ENCODE peak calls at places on chromosomes 16 and 17, in nine cellular contexts. R is epithelial cell of prostate, W is natural killer cell, H is mucosa of gallbladder, M is germinal center, I is GM06990, J is caudate nucleus, V is NCI-H510A, P is EH. Q is an unnamed sample.

GRCh38 chr17:71601894-71602504 is 518.8 kb upstream of the SOX9 start:
- DNase-seq in R (no peak), W (no peak), H (no peak), M (no peak), I (no peak), J (no peak), V (no peak), P (no peak), Q (no peak)

GRCh38 chr16:81515281-81515680 is 70.7 kb downstream of the CMIP start:
- DNase-seq in R (no peak), W (no peak), H (no peak), M (no peak), I (no peak), J (no peak), V (no peak), P (no peak), Q (no peak)

GRCh38 chr16:15523939-15524338 is 89.6 kb downstream of the BMERB1 start:
- DNase-seq in R (no peak), W (no peak), H (no peak), M (no peak), I (no peak), J (no peak), V (no peak), P (peak), Q (no peak)

GRCh38 chr16:55256412-55257016 is 67.5 kb upstream of the IRX6 start:
- DNase-seq in R (no peak), W (no peak), H (no peak), M (no peak), I (no peak), J (no peak), V (no peak), P (no peak), Q (no peak)

GRCh38 chr17:17767497-17768286 is 69.1 kb downstream of the SREBF1 start:
- DNase-seq in R (no peak), W (no peak), H (no peak), M (no peak), I (no peak), J (no peak), V (no peak), P (no peak), Q (no peak)

GRCh38 chr16:63614421-63614820 is 1507.4 kb downstream of the CDH11 start:
- DNase-seq in R (no peak), W (no peak), H (no peak), M (no peak), I (no peak), J (no peak), V (no peak), P (no peak), Q (no peak)

GRCh38 chr16:69890114-69890890 is 60.8 kb upstream of the CLEC18A start:
- DNase-seq in R (no peak), W (no peak), H (peak), M (no peak), I (no peak), J (peak), V (peak), P (peak), Q (peak)

GRCh38 chr17:49572806-49573420 is 2.8 kb upstream of the NXPH3 start:
- DNase-seq in R (no peak), W (no peak), H (no peak), M (no peak), I (no peak), J (no peak), V (no peak), P (no peak), Q (no peak)

GRCh38 chr16:85168732-85169256 is 56.5 kb upstream of the CIBAR2 start:
- DNase-seq in R (no peak), W (no peak), H (no peak), M (peak), I (no peak), J (no peak), V (no peak), P (peak), Q (no peak)

GRCh38 chr16:66369055-66369592 is 2.6 kb downstream of the CDH5 start:
- DNase-seq in R (no peak), W (no peak), H (no peak), M (no peak), I (no peak), J (no peak), V (no peak), P (no peak), Q (no peak)